ENCODE peak calls at places on chromosomes 7 and 10, in nine cellular contexts. One of them, this sample, is unnamed.

GRCh38 chr10:132532784-132533560 is 4.6 kb upstream of the INPP5A start:
- DNase-seq in EL: peak; percentile 99
- DNase-seq in amniotic stem cell: peak; percentile 92
- DNase-seq in midbrain: no peak
- DNase-seq in NCI-H1105: no peak
- DNase-seq in ELR: peak; percentile 98
- DNase-seq in T-helper 2 cell: no peak
- DNase-seq in Right ventricle myocardium superior: no peak
- DNase-seq in stimulated activated CD8-positive, alpha-beta memory T cell treated with anti-CD3 and anti-CD28 coated beads, Interleukin-15, amount 100 ng/mL, for 1 hour: no peak
- DNase-seq in this sample: peak; percentile 86

GRCh38 chr7:22316914-22317313 is 40.0 kb downstream of the RAPGEF5 start:
- DNase-seq in midbrain: no peak
- DNase-seq in T-helper 2 cell: no peak
- DNase-seq in NCI-H1105: no peak
- DNase-seq in amniotic stem cell: no peak
- DNase-seq in stimulated activated CD8-positive, alpha-beta memory T cell treated with anti-CD3 and anti-CD28 coated beads, Interleukin-15, amount 100 ng/mL, for 1 hour: no peak
- DNase-seq in ELR: no peak
- DNase-seq in Right ventricle myocardium superior: no peak
- DNase-seq in EL: no peak
- DNase-seq in this sample: no peak

GRCh38 chr7:28406192-28406591 is 6.1 kb upstream of the CREB5 start:
- DNase-seq in stimulated activated CD8-positive, alpha-beta memory T cell treated with anti-CD3 and anti-CD28 coated beads, Interleukin-15, amount 100 ng/mL, for 1 hour: no peak
- DNase-seq in midbrain: no peak
- DNase-seq in ELR: no peak
- DNase-seq in EL: peak; percentile 21
- DNase-seq in T-helper 2 cell: no peak
- DNase-seq in Right ventricle myocardium superior: no peak
- DNase-seq in NCI-H1105: no peak
- DNase-seq in amniotic stem cell: no peak
- DNase-seq in this sample: no peak

GRCh38 chr10:70175516-70175915 is 5.2 kb upstream of the SAR1A start:
- DNase-seq in ELR: no peak
- DNase-seq in T-helper 2 cell: no peak
- DNase-seq in midbrain: no peak
- DNase-seq in Right ventricle myocardium superior: no peak
- DNase-seq in amniotic stem cell: no peak
- DNase-seq in stimulated activated CD8-positive, alpha-beta memory T cell treated with anti-CD3 and anti-CD28 coated beads, Interleukin-15, amount 100 ng/mL, for 1 hour: no peak
- DNase-seq in EL: peak; percentile 21
- DNase-seq in NCI-H1105: no peak
- DNase-seq in this sample: no peak

GRCh38 chr10:43264324-43264986 is 2.4 kb downstream of the RASGEF1A start:
- DNase-seq in ELR: no peak
- DNase-seq in EL: no peak
- DNase-seq in NCI-H1105: no peak
- DNase-seq in Right ventricle myocardium superior: no peak
- DNase-seq in stimulated activated CD8-positive, alpha-beta memory T cell treated with anti-CD3 and anti-CD28 coated beads, Interleukin-15, amount 100 ng/mL, for 1 hour: no peak
- DNase-seq in T-helper 2 cell: no peak
- DNase-seq in amniotic stem cell: no peak
- DNase-seq in midbrain: no peak
- DNase-seq in this sample: no peak

GRCh38 chr7:152556013-152556412 is 119.9 kb downstream of the XRCC2 start:
- DNase-seq in T-helper 2 cell: no peak
- DNase-seq in midbrain: no peak
- DNase-seq in ELR: no peak
- DNase-seq in stimulated activated CD8-positive, alpha-beta memory T cell treated with anti-CD3 and anti-CD28 coated beads, Interleukin-15, amount 100 ng/mL, for 1 hour: no peak
- DNase-seq in amniotic stem cell: no peak
- DNase-seq in EL: no peak
- DNase-seq in NCI-H1105: no peak
- DNase-seq in Right ventricle myocardium superior: peak; percentile 22
- DNase-seq in this sample: no peak

GRCh38 chr7:85018498-85018897 is 168.4 kb downstream of the SEMA3D start:
- DNase-seq in Right ventricle myocardium superior: no peak
- DNase-seq in T-helper 2 cell: no peak
- DNase-seq in NCI-H1105: no peak
- DNase-seq in midbrain: no peak
- DNase-seq in EL: no peak
- DNase-seq in amniotic stem cell: no peak
- DNase-seq in stimulated activated CD8-positive, alpha-beta memory T cell treated with anti-CD3 and anti-CD28 coated beads, Interleukin-15, amount 100 ng/mL, for 1 hour: no peak
- DNase-seq in ELR: no peak
- DNase-seq in this sample: peak; percentile 38

GRCh38 chr10:80177781-80178636 is 27.3 kb downstream of the ANXA11 start:
- DNase-seq in Right ventricle myocardium superior: no peak
- DNase-seq in NCI-H1105: no peak
- DNase-seq in ELR: peak; percentile 77
- DNase-seq in stimulated activated CD8-positive, alpha-beta memory T cell treated with anti-CD3 and anti-CD28 coated beads, Interleukin-15, amount 100 ng/mL, for 1 hour: no peak
- DNase-seq in T-helper 2 cell: no peak
- DNase-seq in EL: peak; percentile 80
- DNase-seq in amniotic stem cell: peak; percentile 8
- DNase-seq in midbrain: no peak
- DNase-seq in this sample: peak; percentile 86

GRCh38 chr7:84245831-84246230 is 51.2 kb upstream of the SEMA3A start:
- DNase-seq in T-helper 2 cell: no peak
- DNase-seq in ELR: no peak
- DNase-seq in EL: no peak
- DNase-seq in Right ventricle myocardium superior: peak; percentile 56
- DNase-seq in NCI-H1105: no peak
- DNase-seq in stimulated activated CD8-positive, alpha-beta memory T cell treated with anti-CD3 and anti-CD28 coated beads, Interleukin-15, amount 100 ng/mL, for 1 hour: no peak
- DNase-seq in midbrain: no peak
- DNase-seq in amniotic stem cell: no peak
- DNase-seq in this sample: no peak

GRCh38 chr7:157580324-157580723 is 243.5 kb downstream of the DNAJB6 start:
- DNase-seq in ELR: no peak
- DNase-seq in Right ventricle myocardium superior: no peak
- DNase-seq in amniotic stem cell: no peak
- DNase-seq in NCI-H1105: no peak
- DNase-seq in T-helper 2 cell: no peak
- DNase-seq in EL: no peak
- DNase-seq in stimulated activated CD8-positive, alpha-beta memory T cell treated with anti-CD3 and anti-CD28 coated beads, Interleukin-15, amount 100 ng/mL, for 1 hour: no peak
- DNase-seq in midbrain: no peak
- DNase-seq in this sample: no peak

GRCh38 chr10:4812952-4813351 is 13.1 kb upstream of the AKR1E2 start:
- DNase-seq in T-helper 2 cell: no peak
- DNase-seq in stimulated activated CD8-positive, alpha-beta memory T cell treated with anti-CD3 and anti-CD28 coated beads, Interleukin-15, amount 100 ng/mL, for 1 hour: no peak
- DNase-seq in NCI-H1105: no peak
- DNase-seq in Right ventricle myocardium superior: no peak
- DNase-seq in EL: peak; percentile 84
- DNase-seq in amniotic stem cell: peak; percentile 11
- DNase-seq in midbrain: no peak
- DNase-seq in ELR: peak; percentile 99
- DNase-seq in this sample: peak; percentile 97

GRCh38 chr10:43982250-43982649 is 333.6 kb upstream of the ZNF32 start:
- DNase-seq in Right ventricle myocardium superior: no peak
- DNase-seq in NCI-H1105: no peak
- DNase-seq in ELR: no peak
- DNase-seq in amniotic stem cell: no peak
- DNase-seq in EL: no peak
- DNase-seq in stimulated activated CD8-positive, alpha-beta memory T cell treated with anti-CD3 and anti-CD28 coated beads, Interleukin-15, amount 100 ng/mL, for 1 hour: no peak
- DNase-seq in T-helper 2 cell: no peak
- DNase-seq in midbrain: no peak
- DNase-seq in this sample: no peak

GRCh38 chr7:32218741-32219283 is 148.6 kb upstream of the PDE1C start:
- DNase-seq in stimulated activated CD8-positive, alpha-beta memory T cell treated with anti-CD3 and anti-CD28 coated beads, Interleukin-15, amount 100 ng/mL, for 1 hour: no peak
- DNase-seq in NCI-H1105: no peak
- DNase-seq in T-helper 2 cell: no peak
- DNase-seq in ELR: no peak
- DNase-seq in Right ventricle myocardium superior: no peak
- DNase-seq in midbrain: no peak
- DNase-seq in EL: no peak
- DNase-seq in amniotic stem cell: no peak
- DNase-seq in this sample: no peak

GRCh38 chr10:65394898-65395297 is 1530.9 kb upstream of the LRRTM3 start:
- DNase-seq in Right ventricle myocardium superior: no peak
- DNase-seq in EL: no peak
- DNase-seq in ELR: peak; percentile 0
- DNase-seq in midbrain: no peak
- DNase-seq in stimulated activated CD8-positive, alpha-beta memory T cell treated with anti-CD3 and anti-CD28 coated beads, Interleukin-15, amount 100 ng/mL, for 1 hour: no peak
- DNase-seq in amniotic stem cell: no peak
- DNase-seq in NCI-H1105: no peak
- DNase-seq in T-helper 2 cell: no peak
- DNase-seq in this sample: peak; percentile 39

GRCh38 chr10:43204394-43204942 is 62.4 kb downstream of the RASGEF1A start:
- DNase-seq in T-helper 2 cell: no peak
- DNase-seq in ELR: no peak
- DNase-seq in EL: no peak
- DNase-seq in Right ventricle myocardium superior: peak; percentile 39
- DNase-seq in amniotic stem cell: no peak
- DNase-seq in NCI-H1105: no peak
- DNase-seq in midbrain: no peak
- DNase-seq in stimulated activated CD8-positive, alpha-beta memory T cell treated with anti-CD3 and anti-CD28 coated beads, Interleukin-15, amount 100 ng/mL, for 1 hour: no peak
- DNase-seq in this sample: no peak

GRCh38 chr7:103934508-103934907 is 55.0 kb downstream of the RELN start:
- DNase-seq in NCI-H1105: no peak
- DNase-seq in stimulated activated CD8-positive, alpha-beta memory T cell treated with anti-CD3 and anti-CD28 coated beads, Interleukin-15, amount 100 ng/mL, for 1 hour: no peak
- DNase-seq in midbrain: no peak
- DNase-seq in EL: no peak
- DNase-seq in T-helper 2 cell: no peak
- DNase-seq in amniotic stem cell: no peak
- DNase-seq in Right ventricle myocardium superior: no peak
- DNase-seq in ELR: no peak
- DNase-seq in this sample: no peak

GRCh38 chr7:28588606-28589005 is 176.3 kb downstream of the CREB5 start:
- DNase-seq in midbrain: no peak
- DNase-seq in amniotic stem cell: no peak
- DNase-seq in stimulated activated CD8-positive, alpha-beta memory T cell treated with anti-CD3 and anti-CD28 coated beads, Interleukin-15, amount 100 ng/mL, for 1 hour: no peak
- DNase-seq in ELR: no peak
- DNase-seq in EL: no peak
- DNase-seq in T-helper 2 cell: no peak
- DNase-seq in NCI-H1105: no peak
- DNase-seq in Right ventricle myocardium superior: no peak
- DNase-seq in this sample: no peak

GRCh38 chr10:96924861-96925260 is 92.8 kb downstream of the LCOR start:
- DNase-seq in EL: no peak
- DNase-seq in NCI-H1105: no peak
- DNase-seq in stimulated activated CD8-positive, alpha-beta memory T cell treated with anti-CD3 and anti-CD28 coated beads, Interleukin-15, amount 100 ng/mL, for 1 hour: no peak
- DNase-seq in amniotic stem cell: no peak
- DNase-seq in ELR: no peak
- DNase-seq in Right ventricle myocardium superior: no peak
- DNase-seq in midbrain: no peak
- DNase-seq in T-helper 2 cell: no peak
- DNase-seq in this sample: no peak

GRCh38 chr7:19404912-19405329 is 259.7 kb upstream of the FERD3L start:
- DNase-seq in stimulated activated CD8-positive, alpha-beta memory T cell treated with anti-CD3 and anti-CD28 coated beads, Interleukin-15, amount 100 ng/mL, for 1 hour: no peak
- DNase-seq in Right ventricle myocardium superior: no peak
- DNase-seq in NCI-H1105: no peak
- DNase-seq in EL: peak; percentile 98
- DNase-seq in midbrain: no peak
- DNase-seq in ELR: peak; percentile 98
- DNase-seq in amniotic stem cell: peak; percentile 81
- DNase-seq in T-helper 2 cell: no peak
- DNase-seq in this sample: peak; percentile 99

GRCh38 chr10:11793762-11794479 is 29.2 kb upstream of the PROSER2 start:
- DNase-seq in Right ventricle myocardium superior: no peak
- DNase-seq in ELR: peak; percentile 100
- DNase-seq in midbrain: no peak
- DNase-seq in T-helper 2 cell: no peak
- DNase-seq in NCI-H1105: no peak
- DNase-seq in stimulated activated CD8-positive, alpha-beta memory T cell treated with anti-CD3 and anti-CD28 coated beads, Interleukin-15, amount 100 ng/mL, for 1 hour: no peak
- DNase-seq in amniotic stem cell: peak; percentile 31
- DNase-seq in EL: peak; percentile 93
- DNase-seq in this sample: peak; percentile 68